ENCODE peak calls at places on chromosomes 3 and 15, in five cellular contexts. T is AG04450, F is fibroblast of the aortic adventitia, Y is fibroblast of lung, I is HepG2. V is an unnamed sample.

GRCh38 chr15:63187589-63188226 is 1.7 kb upstream of the RAB8B start:
- DNase-seq in T (no peak), F (no peak), Y (no peak), I (peak), V (no peak)

GRCh38 chr3:113897373-113897777 is 50.4 kb upstream of the ZDHHC23 start:
- DNase-seq in T (no peak), F (no peak), Y (no peak), I (no peak), V (no peak)

GRCh38 chr3:191329654-191330308 is 545 bp downstream of the UTS2B start:
- DNase-seq in T (no peak), F (peak), Y (peak), I (peak), V (no peak)

GRCh38 chr15:81338422-81339007 is 14.6 kb upstream of the STARD5 start:
- DNase-seq in T (peak), F (peak), Y (peak), I (no peak), V (peak)

GRCh38 chr15:43346305-43346704 is 15.9 kb upstream of the LCMT2 start:
- DNase-seq in T (no peak), F (no peak), Y (no peak), I (no peak), V (no peak)

GRCh38 chr15:39580117-39580629 is 706 bp upstream of the THBS1 start:
- DNase-seq in T (peak), F (peak), Y (peak), I (peak), V (peak)

GRCh38 chr3:51686512-51687215 is 15.6 kb downstream of the TEX264 start:
- DNase-seq in T (no peak), F (peak), Y (no peak), I (no peak), V (peak)

GRCh38 chr15:44102675-44103254 is 92.3 kb downstream of the FRMD5 start:
- DNase-seq in T (peak), F (peak), Y (peak), I (peak), V (peak)

GRCh38 chr3:45623434-45623833 is 28.9 kb downstream of the LIMD1 start:
- DNase-seq in T (no peak), F (no peak), Y (no peak), I (no peak), V (no peak)

GRCh38 chr15:53401503-53401902 is 358.0 kb downstream of the WDR72 start:
- DNase-seq in T (no peak), F (no peak), Y (no peak), I (no peak), V (no peak)

GRCh38 chr15:68106656-68107055 is 52.5 kb downstream of the PIAS1 start:
- DNase-seq in T (no peak), F (peak), Y (peak), I (peak), V (no peak)

GRCh38 chr3:192919895-192920294 is 2.2 kb upstream of the MB21D2 start:
- DNase-seq in T (no peak), F (no peak), Y (no peak), I (no peak), V (no peak)

GRCh38 chr3:4977889-4978258 is 1.4 kb upstream of the BHLHE40 start:
- DNase-seq in T (no peak), F (no peak), Y (no peak), I (no peak), V (no peak)

GRCh38 chr3:134476306-134476705 is 9.5 kb downstream of the ANAPC13 start:
- DNase-seq in T (no peak), F (no peak), Y (no peak), I (no peak), V (no peak)
- H3K4me3 ChIP-seq in T (no peak), F (no peak), Y (no peak), I (no peak), V (no peak)

DNA sequence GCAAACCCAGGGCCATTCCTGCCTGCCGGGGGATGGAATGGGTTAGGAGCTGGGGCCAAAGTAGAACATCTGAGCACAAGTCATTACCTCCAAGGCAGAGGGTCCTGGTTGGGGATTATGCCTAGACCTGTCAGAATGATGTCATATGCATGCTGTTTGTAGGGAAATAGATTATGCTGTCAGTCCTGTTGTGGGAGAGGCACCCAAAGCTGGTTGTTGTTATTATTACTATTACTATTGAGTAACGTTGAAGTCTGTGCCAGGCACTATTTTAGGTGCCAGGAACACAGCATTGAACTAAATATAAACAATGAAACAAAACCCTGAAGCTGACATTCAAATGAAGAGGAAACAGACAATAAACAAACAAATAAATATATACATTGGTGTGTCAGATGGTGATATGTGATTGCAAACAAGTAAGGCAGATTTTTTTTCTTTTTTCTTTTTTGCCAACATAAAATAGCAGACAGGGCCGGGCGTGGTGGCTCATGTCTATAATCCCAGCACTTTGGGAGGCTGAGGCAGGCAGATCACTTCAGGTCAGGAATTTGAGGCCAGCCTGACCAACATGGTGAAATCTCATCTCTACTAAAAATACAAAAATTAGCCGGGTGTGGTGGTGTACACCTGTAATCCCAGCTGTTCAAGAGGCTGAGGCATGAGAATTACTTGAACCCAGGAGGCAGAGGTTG is 2.0 kb downstream of the P4HTM start:
- DNase-seq in T (no peak), F (peak), Y (no peak), I (no peak), V (no peak)
- H3K4me3 ChIP-seq in T (peak), F (peak), Y (peak), I (no peak), V (peak)

GRCh38 chr15:41047474-41047873 is 68.6 kb downstream of the INO80 start:
- DNase-seq in T (no peak), F (no peak), Y (no peak), I (no peak), V (no peak)
- H3K4me3 ChIP-seq in T (no peak), F (no peak), Y (no peak), I (no peak), V (no peak)

GRCh38 chr15:88908123-88908522 is 5.1 kb downstream of the MFGE8 start:
- DNase-seq in T (no peak), F (no peak), Y (no peak), I (no peak), V (no peak)
- H3K4me3 ChIP-seq in T (no peak), F (no peak), Y (no peak), I (no peak), V (no peak)

GRCh38 chr15:93483923-93484322 is 394.9 kb upstream of the RGMA start:
- DNase-seq in T (no peak), F (no peak), Y (no peak), I (no peak), V (no peak)

GRCh38 chr15:93488157-93488803 is 399.3 kb upstream of the RGMA start:
- DNase-seq in T (no peak), F (no peak), Y (no peak), I (no peak), V (no peak)

GRCh38 chr15:93486407-93487117 is 397.6 kb upstream of the RGMA start:
- DNase-seq in T (no peak), F (no peak), Y (no peak), I (no peak), V (no peak)

GRCh38 chr15:93485922-93486327 is 396.9 kb upstream of the RGMA start:
- DNase-seq in T (no peak), F (peak), Y (no peak), I (no peak), V (no peak)

DNA sequence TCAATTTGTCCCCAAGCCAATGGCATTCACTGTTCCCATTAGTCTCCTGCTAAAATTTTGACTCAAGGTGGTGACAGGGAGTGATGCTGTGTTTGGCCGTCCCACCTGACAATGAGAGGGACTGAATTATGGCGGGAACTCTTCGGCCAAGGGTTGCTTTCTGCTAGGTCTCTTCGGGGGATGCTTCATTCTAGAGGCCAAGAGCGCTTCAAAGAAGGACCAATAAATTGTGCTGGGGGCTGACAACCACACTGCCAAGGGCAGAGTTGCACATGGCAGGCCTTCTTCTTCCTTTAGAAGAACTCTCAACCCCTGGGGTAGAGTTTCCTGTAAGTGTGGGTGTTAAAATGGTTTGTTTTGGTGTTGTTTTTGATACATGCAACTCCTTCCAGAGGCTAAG is 396.4 kb upstream of the RGMA start:
- DNase-seq in T (no peak), F (no peak), Y (no peak), I (no peak), V (no peak)
- H3K4me3 ChIP-seq in T (no peak), F (no peak), Y (no peak), I (no peak), V (no peak)

GRCh38 chr15:98547741-98548166 is 100.6 kb upstream of the IGF1R start:
- DNase-seq in T (no peak), F (peak), Y (peak), I (no peak), V (no peak)
- H3K4me3 ChIP-seq in T (peak), F (peak), Y (peak), I (no peak), V (peak)

V was measured in skeletal muscle cell.